ENCODE peak calls at places on chromosomes 3 and 15, in eight cellular contexts. K is left ventricle myocardium inferior, N is tibial artery, C is cardiac muscle cell, B is HCT116, Z is fibroblast of lung, T is HepG2, L is upper lobe of right lung. O is an unnamed sample.
A peak's percentile ranks its signal among the peaks of the same experiment; 100 is the strongest.

GRCh38 chr3:133269393-133269792 is 130.5 kb upstream of the BFSP2 start:
- DNase-seq in T (no peak), Z (no peak), B (no peak), C (no peak), L (no peak), N (no peak), K (no peak), O (no peak)

GRCh38 chr3:143596957-143597642 is 251.2 kb downstream of the SLC9A9 start:
- DNase-seq in K (no peak), C (no peak), T (no peak), B (no peak), Z (no peak), L (no peak), N (no peak), O (no peak)

GRCh38 chr3:128153156-128154011 is at the start of gene EEFSEC:
- DNase-seq in K (peak; percentile 84), T (peak; percentile 36), B (peak; percentile 6), L (peak; percentile 93), Z (peak; percentile 71), C (peak; percentile 84), N (peak; percentile 88), O (peak; percentile 79)

GRCh38 chr3:46472056-46472455 is 7.4 kb upstream of the LTF start:
- DNase-seq in K (no peak), T (no peak), N (no peak), L (no peak), B (no peak), Z (no peak), C (no peak), O (no peak)

GRCh38 chr3:111585214-111585613 is 9.9 kb downstream of the ZBED2 start:
- DNase-seq in Z (no peak), B (peak; percentile 75), N (no peak), C (no peak), T (peak; percentile 21), K (no peak), L (no peak), O (no peak)

GRCh38 chr15:56533741-56534416 is 68.9 kb upstream of the MNS1 start:
- DNase-seq in C (no peak), Z (no peak), N (no peak), B (no peak), K (no peak), L (no peak), T (no peak), O (no peak)

GRCh38 chr3:49339593-49339946 is 283 bp downstream of the USP4 start:
- DNase-seq in C (no peak), Z (no peak), N (no peak), L (peak; percentile 74), T (peak; percentile 27), K (peak; percentile 36), B (no peak), O (no peak)

GRCh38 chr15:51377038-51377761 is 35.7 kb downstream of the GLDN start:
- DNase-seq in T (no peak), L (no peak), N (no peak), K (no peak), Z (peak; percentile 94), B (no peak), C (peak; percentile 21), O (no peak)

GRCh38 chr15:27989428-27989827 is 109.7 kb downstream of the OCA2 start:
- DNase-seq in C (no peak), L (no peak), Z (no peak), B (no peak), N (no peak), K (no peak), T (no peak), O (no peak)

GRCh38 chr3:177490626-177491025 is 293.3 kb upstream of the TBL1XR1 start:
- DNase-seq in N (no peak), L (no peak), Z (no peak), K (no peak), B (no peak), T (no peak), C (no peak), O (no peak)

GRCh38 chr3:170233532-170233931 is 11.3 kb downstream of the PRKCI start:
- DNase-seq in Z (peak; percentile 94), K (no peak), T (peak; percentile 5), N (no peak), B (no peak), C (peak; percentile 84), L (peak; percentile 75), O (no peak)

GRCh38 chr3:13972679-13973379 is 93.0 kb upstream of the WNT7A start:
- DNase-seq in T (no peak), N (no peak), L (no peak), K (no peak), B (no peak), C (no peak), Z (no peak), O (no peak)

GRCh38 chr3:13976469-13976868 is 96.6 kb upstream of the WNT7A start:
- DNase-seq in K (no peak), L (no peak), N (no peak), C (no peak), T (no peak), Z (no peak), B (no peak), O (no peak)

GRCh38 chr3:13975686-13976085 is 95.8 kb upstream of the WNT7A start:
- DNase-seq in T (no peak), Z (no peak), K (no peak), C (no peak), B (no peak), N (no peak), L (no peak), O (no peak)
- H3K27me3 ChIP-seq in T (no peaks in the 10 kb centered on the region), Z (no peaks in the 10 kb centered on the region), K (no peaks in the 10 kb centered on the region), C (no peaks in the 10 kb centered on the region), B (no peaks in the 10 kb centered on the region), N (no peaks in the 10 kb centered on the region), L (no peaks in the 10 kb centered on the region), O (no peaks in the 10 kb centered on the region)

GRCh38 chr3:185151101-185151958 is 1.5 kb downstream of the C3orf70 start:
- DNase-seq in C (peak; percentile 2), K (no peak), B (no peak), L (no peak), N (no peak), T (no peak), Z (peak; percentile 9), O (no peak)

GRCh38 chr3:185152433-185153169 is at the start of gene C3orf70:
- DNase-seq in K (peak; percentile 75), L (peak; percentile 78), N (peak; percentile 84), T (no peak), B (no peak), Z (peak; percentile 58), C (peak; percentile 66), O (peak; percentile 82)

GRCh38 chr3:185150561-185150960 is 2.3 kb downstream of the C3orf70 start:
- DNase-seq in N (no peak), K (no peak), Z (no peak), C (no peak), T (no peak), L (no peak), B (no peak), O (no peak)

GRCh38 chr3:185151959-185152432 is 864 bp downstream of the C3orf70 start:
- DNase-seq in Z (peak; percentile 28), L (no peak), T (no peak), C (peak; percentile 38), N (peak; percentile 86), B (no peak), K (peak; percentile 64), O (no peak)

DNA sequence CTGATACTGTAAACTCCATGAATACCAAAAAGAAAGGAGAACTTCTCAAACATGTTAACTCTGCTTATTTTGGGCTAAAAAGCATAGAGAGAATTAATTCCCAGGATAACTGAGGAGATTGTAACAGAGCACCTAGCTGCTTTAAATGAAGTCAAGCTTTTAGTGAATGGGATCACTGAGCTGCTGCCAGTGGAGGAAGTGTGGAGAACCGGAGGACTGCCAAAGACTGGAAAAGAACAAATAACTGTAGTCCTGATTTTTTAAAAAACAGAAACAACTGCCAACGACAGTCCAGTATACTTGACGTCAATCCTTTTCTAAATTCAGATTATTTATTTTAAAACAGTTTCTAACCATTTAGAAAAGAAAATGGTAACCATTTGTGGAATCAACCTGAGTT is 3.3 kb downstream of the C3orf70 start:
- DNase-seq in Z (no peak), N (no peak), L (no peak), K (no peak), B (no peak), C (no peak), T (no peak), O (no peak)
- H3K27me3 ChIP-seq in Z (peaks cover 6% of the 10 kb centered on the region), N (no peaks in the 10 kb centered on the region), L (peaks cover 30% of the 10 kb centered on the region), K (peaks cover 72% of the 10 kb centered on the region), B (peaks cover 51% of the 10 kb centered on the region), C (peaks cover 69% of the 10 kb centered on the region), T (peaks cover 26% of the 10 kb centered on the region), O (peaks cover 9% of the 10 kb centered on the region)

GRCh38 chr15:77839431-77839830 is 206.7 kb upstream of the LINGO1 start:
- DNase-seq in C (no peak), K (no peak), B (no peak), N (no peak), T (no peak), L (peak; percentile 41), Z (no peak), O (no peak)
- H3K27me3 ChIP-seq in C (no peaks in the 10 kb centered on the region), K (peaks cover 89% of the 10 kb centered on the region), B (peaks cover 41% of the 10 kb centered on the region), N (no peaks in the 10 kb centered on the region), T (peaks cover 26% of the 10 kb centered on the region), L (peaks cover 15% of the 10 kb centered on the region), Z (peaks cover 3% of the 10 kb centered on the region), O (peaks cover 30% of the 10 kb centered on the region)

GRCh38 chr3:194240766-194241165 is 104.8 kb downstream of the HES1 start:
- DNase-seq in L (no peak), C (no peak), N (no peak), Z (no peak), T (no peak), K (no peak), B (no peak), O (no peak)
- H3K27me3 ChIP-seq in L (no peaks in the 10 kb centered on the region), C (no peaks in the 10 kb centered on the region), N (no peaks in the 10 kb centered on the region), Z (peaks cover 5% of the 10 kb centered on the region), T (peaks cover 12% of the 10 kb centered on the region), K (no peaks in the 10 kb centered on the region), B (no peaks in the 10 kb centered on the region), O (no peaks in the 10 kb centered on the region)

GRCh38 chr3:12771236-12771635 is 12.2 kb upstream of the TMEM40 start:
- DNase-seq in C (no peak), N (no peak), B (no peak), Z (no peak), K (no peak), T (no peak), L (no peak), O (no peak)
- H3K27me3 ChIP-seq in C (no peaks in the 10 kb centered on the region), N (no peaks in the 10 kb centered on the region), B (no peaks in the 10 kb centered on the region), Z (no peaks in the 10 kb centered on the region), K (no peaks in the 10 kb centered on the region), T (peaks cover 22% of the 10 kb centered on the region), L (no peaks in the 10 kb centered on the region), O (peaks cover 5% of the 10 kb centered on the region)

DNA sequence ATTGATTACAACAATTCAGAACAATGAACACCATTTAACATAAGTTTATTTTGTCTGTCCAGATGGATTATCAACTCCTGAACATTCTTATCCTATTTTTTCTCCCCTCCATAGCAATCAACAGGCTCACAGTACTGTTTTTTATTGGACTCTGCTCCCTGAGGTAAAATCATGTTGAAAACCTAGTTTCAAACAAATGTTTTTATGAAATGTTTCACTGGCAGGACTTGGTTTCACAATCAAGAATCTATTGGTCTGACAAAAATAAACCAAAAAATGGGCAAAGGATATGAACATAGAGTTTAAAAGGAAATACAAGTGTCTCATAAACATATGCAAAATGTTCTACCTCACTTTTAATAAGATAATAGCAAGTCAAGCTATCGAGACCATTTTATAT is 2.6 kb upstream of the MYRIP start:
- DNase-seq in L (no peak), C (no peak), K (no peak), B (no peak), N (no peak), T (no peak), Z (no peak), O (no peak)
- H3K27me3 ChIP-seq in L (peaks cover 28% of the 10 kb centered on the region), C (peaks cover 72% of the 10 kb centered on the region), K (peaks cover 30% of the 10 kb centered on the region), B (peaks cover 40% of the 10 kb centered on the region), N (no peaks in the 10 kb centered on the region), T (peaks cover 33% of the 10 kb centered on the region), Z (peaks cover 27% of the 10 kb centered on the region), O (peaks cover 16% of the 10 kb centered on the region)